ENCODE peak calls at places on chromosomes 5 and 9, in ten cellular contexts. One of them, this sample, is unnamed.
A peak's percentile ranks its signal among the peaks of the same experiment; 100 is the strongest.

GRCh38 chr9:112380771-112381181 is 868 bp downstream of the HSDL2 start:
- DNase-seq in neuronal stem cell: no peak
- DNase-seq in NT2/D1: no peak
- DNase-seq in GM12878: peak; percentile 34
- DNase-seq in HCT116: no peak
- DNase-seq in fibroblast of lung: peak; percentile 9
- DNase-seq in PC-3: peak; percentile 14
- DNase-seq in GM23248: peak; percentile 48
- DNase-seq in H9: no peak
- DNase-seq in colonic mucosa: no peak
- DNase-seq in this sample: peak; percentile 63

GRCh38 chr5:126975791-126976190 is 54.6 kb downstream of the MARCHF3 start:
- DNase-seq in neuronal stem cell: no peak
- DNase-seq in NT2/D1: no peak
- DNase-seq in GM12878: no peak
- DNase-seq in HCT116: no peak
- DNase-seq in fibroblast of lung: no peak
- DNase-seq in PC-3: no peak
- DNase-seq in GM23248: no peak
- DNase-seq in H9: no peak
- DNase-seq in colonic mucosa: no peak
- DNase-seq in this sample: no peak

GRCh38 chr9:116817762-116818161 is 130.7 kb downstream of the TRIM32 start:
- DNase-seq in neuronal stem cell: no peak
- DNase-seq in NT2/D1: no peak
- DNase-seq in GM12878: no peak
- DNase-seq in HCT116: no peak
- DNase-seq in fibroblast of lung: no peak
- DNase-seq in PC-3: no peak
- DNase-seq in GM23248: no peak
- DNase-seq in H9: no peak
- DNase-seq in colonic mucosa: no peak
- DNase-seq in this sample: no peak

GRCh38 chr9:94593459-94594345 is at the start of gene FBP2:
- DNase-seq in neuronal stem cell: no peak
- DNase-seq in NT2/D1: no peak
- DNase-seq in GM12878: no peak
- DNase-seq in HCT116: no peak
- DNase-seq in fibroblast of lung: no peak
- DNase-seq in PC-3: no peak
- DNase-seq in GM23248: peak; percentile 16
- DNase-seq in H9: no peak
- DNase-seq in colonic mucosa: no peak
- DNase-seq in this sample: no peak

GRCh38 chr5:146291421-146292074 is 47.1 kb upstream of the POU4F3 start:
- DNase-seq in neuronal stem cell: peak; percentile 62
- DNase-seq in NT2/D1: peak; percentile 38
- DNase-seq in GM12878: no peak
- DNase-seq in HCT116: peak; percentile 23
- DNase-seq in fibroblast of lung: peak; percentile 24
- DNase-seq in PC-3: peak; percentile 77
- DNase-seq in GM23248: peak; percentile 65
- DNase-seq in H9: no peak
- DNase-seq in colonic mucosa: no peak
- DNase-seq in this sample: peak; percentile 66

GRCh38 chr9:68981825-68982224 is 32.1 kb downstream of the PRKACG start:
- DNase-seq in neuronal stem cell: no peak
- DNase-seq in NT2/D1: no peak
- DNase-seq in GM12878: peak; percentile 83
- DNase-seq in HCT116: no peak
- DNase-seq in fibroblast of lung: no peak
- DNase-seq in PC-3: peak; percentile 7
- DNase-seq in GM23248: no peak
- DNase-seq in H9: no peak
- DNase-seq in colonic mucosa: peak; percentile 59
- DNase-seq in this sample: no peak

GRCh38 chr9:86410281-86410680 is 56.1 kb upstream of the TUT7 start:
- DNase-seq in neuronal stem cell: no peak
- DNase-seq in NT2/D1: peak; percentile 50
- DNase-seq in GM12878: no peak
- DNase-seq in HCT116: no peak
- DNase-seq in fibroblast of lung: no peak
- DNase-seq in PC-3: no peak
- DNase-seq in GM23248: no peak
- DNase-seq in H9: peak; percentile 50
- DNase-seq in colonic mucosa: no peak
- DNase-seq in this sample: no peak

GRCh38 chr9:14640967-14641366 is 52.3 kb downstream of the ZDHHC21 start:
- DNase-seq in neuronal stem cell: no peak
- DNase-seq in NT2/D1: no peak
- DNase-seq in GM12878: no peak
- DNase-seq in HCT116: no peak
- DNase-seq in fibroblast of lung: no peak
- DNase-seq in PC-3: no peak
- DNase-seq in GM23248: no peak
- DNase-seq in H9: no peak
- DNase-seq in colonic mucosa: no peak
- DNase-seq in this sample: no peak

DNA sequence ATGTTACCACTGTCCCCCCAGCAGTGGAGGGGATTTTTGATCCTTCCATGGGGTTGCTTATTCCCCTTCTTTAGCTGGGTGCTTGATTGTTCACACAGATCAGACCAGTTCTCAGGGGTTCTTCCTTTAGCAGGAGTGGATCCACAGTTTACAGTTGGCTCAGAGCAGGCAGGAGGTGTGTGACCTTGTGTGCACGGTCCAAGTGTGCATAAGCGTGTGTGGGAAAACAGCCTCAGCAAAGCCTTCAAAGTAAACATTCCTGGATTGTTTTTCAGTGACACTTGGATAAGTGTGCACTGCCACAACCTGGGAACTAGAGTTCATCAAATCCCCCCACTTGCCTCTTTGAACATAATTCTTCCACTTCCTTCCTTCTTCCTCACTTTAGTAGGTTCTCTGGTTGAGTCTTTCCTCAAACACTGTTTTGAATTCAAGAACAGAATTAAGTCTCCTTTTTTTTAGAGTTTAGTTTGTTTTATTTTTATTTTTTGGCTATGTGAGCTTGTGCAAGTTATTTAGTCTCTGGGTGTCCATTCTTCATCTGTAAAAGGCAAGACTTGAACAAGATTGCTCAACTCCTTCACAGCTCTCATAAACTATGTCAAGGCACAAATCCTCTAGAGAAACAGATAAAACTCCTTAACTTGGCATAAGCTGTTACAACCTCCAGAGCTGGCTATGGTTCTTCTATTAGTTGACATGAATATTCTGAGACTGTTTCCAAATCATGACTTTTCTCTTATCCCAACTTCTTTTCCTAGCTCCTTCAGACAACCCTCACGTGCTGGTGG is 78.0 kb downstream of the OSMR start:
- DNase-seq in neuronal stem cell: no peak
- DNase-seq in NT2/D1: no peak
- DNase-seq in GM12878: no peak
- DNase-seq in HCT116: no peak
- DNase-seq in fibroblast of lung: no peak
- DNase-seq in PC-3: no peak
- DNase-seq in GM23248: peak; percentile 33
- DNase-seq in H9: no peak
- DNase-seq in colonic mucosa: no peak
- DNase-seq in this sample: peak; percentile 70
- H3K9ac ChIP-seq in neuronal stem cell: no peak overlapping the region
- H3K9ac ChIP-seq in NT2/D1: no peak overlapping the region
- H3K9ac ChIP-seq in GM12878: no peak overlapping the region
- H3K9ac ChIP-seq in HCT116: no peak overlapping the region
- H3K9ac ChIP-seq in fibroblast of lung: no peak overlapping the region
- H3K9ac ChIP-seq in PC-3: no peak overlapping the region
- H3K9ac ChIP-seq in GM23248: no peak overlapping the region
- H3K9ac ChIP-seq in H9: no peak overlapping the region
- H3K9ac ChIP-seq in colonic mucosa: no peak overlapping the region
- H3K9ac ChIP-seq in this sample: peak overlapping the region; percentile 80

GRCh38 chr9:110426052-110426709 is 88.5 kb upstream of the TXNDC8 start:
- DNase-seq in neuronal stem cell: no peak
- DNase-seq in NT2/D1: no peak
- DNase-seq in GM12878: no peak
- DNase-seq in HCT116: no peak
- DNase-seq in fibroblast of lung: peak; percentile 40
- DNase-seq in PC-3: peak; percentile 35
- DNase-seq in GM23248: peak; percentile 53
- DNase-seq in H9: no peak
- DNase-seq in colonic mucosa: no peak
- DNase-seq in this sample: peak; percentile 47
- H3K9ac ChIP-seq in neuronal stem cell: no peak overlapping the region
- H3K9ac ChIP-seq in NT2/D1: no peak overlapping the region
- H3K9ac ChIP-seq in GM12878: no peak overlapping the region
- H3K9ac ChIP-seq in HCT116: no peak overlapping the region
- H3K9ac ChIP-seq in fibroblast of lung: no peak overlapping the region
- H3K9ac ChIP-seq in PC-3: no peak overlapping the region
- H3K9ac ChIP-seq in GM23248: no peak overlapping the region
- H3K9ac ChIP-seq in H9: no peak overlapping the region
- H3K9ac ChIP-seq in colonic mucosa: no peak overlapping the region
- H3K9ac ChIP-seq in this sample: no peak overlapping the region

GRCh38 chr9:133527444-133527920 is 2.7 kb upstream of the MYMK start:
- DNase-seq in neuronal stem cell: no peak
- DNase-seq in NT2/D1: no peak
- DNase-seq in GM12878: no peak
- DNase-seq in HCT116: no peak
- DNase-seq in fibroblast of lung: peak; percentile 13
- DNase-seq in PC-3: no peak
- DNase-seq in GM23248: no peak
- DNase-seq in H9: no peak
- DNase-seq in colonic mucosa: no peak
- DNase-seq in this sample: no peak

GRCh38 chr9:133528001-133528886 is 3.5 kb upstream of the MYMK start:
- DNase-seq in neuronal stem cell: no peak
- DNase-seq in NT2/D1: no peak
- DNase-seq in GM12878: no peak
- DNase-seq in HCT116: no peak
- DNase-seq in fibroblast of lung: no peak
- DNase-seq in PC-3: no peak
- DNase-seq in GM23248: no peak
- DNase-seq in H9: no peak
- DNase-seq in colonic mucosa: no peak
- DNase-seq in this sample: no peak

GRCh38 chr9:133525677-133526076 is 918 bp upstream of the MYMK start:
- DNase-seq in neuronal stem cell: no peak
- DNase-seq in NT2/D1: no peak
- DNase-seq in GM12878: no peak
- DNase-seq in HCT116: no peak
- DNase-seq in fibroblast of lung: no peak
- DNase-seq in PC-3: no peak
- DNase-seq in GM23248: no peak
- DNase-seq in H9: no peak
- DNase-seq in colonic mucosa: no peak
- DNase-seq in this sample: no peak

GRCh38 chr9:133528887-133529262 is 4.1 kb upstream of the MYMK start:
- DNase-seq in neuronal stem cell: no peak
- DNase-seq in NT2/D1: no peak
- DNase-seq in GM12878: no peak
- DNase-seq in HCT116: no peak
- DNase-seq in fibroblast of lung: no peak
- DNase-seq in PC-3: no peak
- DNase-seq in GM23248: no peak
- DNase-seq in H9: no peak
- DNase-seq in colonic mucosa: no peak
- DNase-seq in this sample: no peak

DNA sequence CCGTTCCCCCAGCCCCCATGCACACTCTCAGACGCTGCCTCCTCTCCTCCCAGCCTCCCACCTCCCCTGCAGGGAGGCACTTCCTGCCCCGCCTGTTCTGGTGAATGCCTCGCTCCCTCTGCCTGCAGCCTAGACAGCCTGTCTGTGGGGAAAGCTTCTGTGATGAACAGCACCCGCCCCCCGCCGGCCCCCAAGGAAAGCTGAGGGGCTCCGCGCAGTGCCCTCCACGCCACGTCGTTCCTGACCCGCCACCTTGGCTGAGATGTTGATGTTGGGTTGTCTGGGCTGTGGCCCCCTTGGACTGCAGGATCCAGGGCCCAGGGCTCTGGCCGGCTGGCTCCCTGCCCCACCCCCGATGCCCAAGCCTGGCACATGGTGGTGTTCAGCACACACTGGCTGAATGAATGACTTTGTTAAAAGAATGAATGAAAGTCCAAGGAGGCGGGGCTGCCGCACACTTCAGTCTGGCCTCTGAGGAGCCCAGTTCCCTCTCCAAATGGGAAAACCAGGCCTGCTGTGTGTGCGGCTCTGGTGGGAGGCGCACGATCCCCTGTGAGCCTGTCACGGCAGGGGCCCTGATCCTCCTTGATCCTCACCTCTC is 2.1 kb upstream of the MYMK start:
- DNase-seq in neuronal stem cell: no peak
- DNase-seq in NT2/D1: peak; percentile 59
- DNase-seq in GM12878: no peak
- DNase-seq in HCT116: no peak
- DNase-seq in fibroblast of lung: no peak
- DNase-seq in PC-3: no peak
- DNase-seq in GM23248: no peak
- DNase-seq in H9: peak; percentile 74
- DNase-seq in colonic mucosa: no peak
- DNase-seq in this sample: no peak
- H3K9ac ChIP-seq in neuronal stem cell: no peak overlapping the region
- H3K9ac ChIP-seq in NT2/D1: peak overlapping the region; percentile 50
- H3K9ac ChIP-seq in GM12878: no peak overlapping the region
- H3K9ac ChIP-seq in HCT116: no peak overlapping the region
- H3K9ac ChIP-seq in fibroblast of lung: no peak overlapping the region
- H3K9ac ChIP-seq in PC-3: no peak overlapping the region
- H3K9ac ChIP-seq in GM23248: no peak overlapping the region
- H3K9ac ChIP-seq in H9: no peak overlapping the region
- H3K9ac ChIP-seq in colonic mucosa: no peak overlapping the region
- H3K9ac ChIP-seq in this sample: no peak overlapping the region

GRCh38 chr5:107674655-107675054 is 3.9 kb upstream of the EFNA5 start:
- DNase-seq in neuronal stem cell: no peak
- DNase-seq in NT2/D1: no peak
- DNase-seq in GM12878: no peak
- DNase-seq in HCT116: no peak
- DNase-seq in fibroblast of lung: no peak
- DNase-seq in PC-3: peak; percentile 76
- DNase-seq in GM23248: peak; percentile 5
- DNase-seq in H9: no peak
- DNase-seq in colonic mucosa: no peak
- DNase-seq in this sample: peak; percentile 63

GRCh38 chr5:107672212-107673105 is 1.7 kb upstream of the EFNA5 start:
- DNase-seq in neuronal stem cell: peak; percentile 93
- DNase-seq in NT2/D1: peak; percentile 90
- DNase-seq in GM12878: no peak
- DNase-seq in HCT116: peak; percentile 88
- DNase-seq in fibroblast of lung: peak; percentile 98
- DNase-seq in PC-3: peak; percentile 96
- DNase-seq in GM23248: peak; percentile 65
- DNase-seq in H9: peak; percentile 98
- DNase-seq in colonic mucosa: peak; percentile 86
- DNase-seq in this sample: peak; percentile 97

GRCh38 chr5:107673106-107673367 is 2.3 kb upstream of the EFNA5 start:
- DNase-seq in neuronal stem cell: no peak
- DNase-seq in NT2/D1: no peak
- DNase-seq in GM12878: no peak
- DNase-seq in HCT116: no peak
- DNase-seq in fibroblast of lung: no peak
- DNase-seq in PC-3: no peak
- DNase-seq in GM23248: peak; percentile 38
- DNase-seq in H9: no peak
- DNase-seq in colonic mucosa: no peak
- DNase-seq in this sample: no peak

GRCh38 chr5:107675201-107675600 is 4.5 kb upstream of the EFNA5 start:
- DNase-seq in neuronal stem cell: no peak
- DNase-seq in NT2/D1: no peak
- DNase-seq in GM12878: no peak
- DNase-seq in HCT116: no peak
- DNase-seq in fibroblast of lung: no peak
- DNase-seq in PC-3: no peak
- DNase-seq in GM23248: no peak
- DNase-seq in H9: no peak
- DNase-seq in colonic mucosa: no peak
- DNase-seq in this sample: no peak

DNA sequence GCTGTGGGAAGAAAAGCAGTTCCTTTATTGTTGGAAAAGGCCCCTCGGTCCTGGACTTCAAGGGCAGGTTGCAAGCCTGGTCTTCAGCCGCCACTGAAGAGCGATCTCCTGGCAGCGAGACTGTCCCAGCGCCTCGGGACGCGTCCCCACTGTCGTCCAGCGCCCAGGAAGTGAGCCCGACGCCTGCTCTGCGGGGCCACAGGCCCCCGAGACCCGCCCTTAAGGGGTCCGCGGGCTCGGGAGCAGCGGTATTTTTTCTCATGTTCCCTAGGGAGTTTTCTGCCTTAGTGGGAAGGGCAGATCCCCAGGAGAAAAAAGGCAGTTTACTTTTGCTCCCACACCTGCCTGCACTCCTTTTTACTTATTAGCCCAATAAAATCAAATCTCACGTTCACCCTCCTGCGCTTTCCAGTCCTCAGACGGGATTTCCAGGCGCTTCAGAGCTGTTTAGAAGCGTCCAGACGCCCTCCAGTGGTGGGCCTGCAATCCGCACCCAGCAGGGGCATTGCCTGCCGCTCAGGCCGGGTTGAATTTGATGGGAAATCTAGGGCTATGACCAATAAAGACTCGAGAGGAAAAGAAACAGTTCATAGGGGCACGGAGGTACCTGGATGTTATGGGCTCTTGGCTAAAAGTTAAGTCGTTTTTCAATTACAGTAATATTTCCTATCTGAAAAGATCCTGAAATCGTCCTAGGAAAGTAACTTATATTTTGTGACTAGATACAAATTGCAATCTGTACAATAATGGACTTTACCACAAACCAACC is 2.8 kb upstream of the EFNA5 start:
- DNase-seq in neuronal stem cell: peak; percentile 82
- DNase-seq in NT2/D1: no peak
- DNase-seq in GM12878: peak; percentile 59
- DNase-seq in HCT116: peak; percentile 86
- DNase-seq in fibroblast of lung: peak; percentile 81
- DNase-seq in PC-3: peak; percentile 98
- DNase-seq in GM23248: peak; percentile 94
- DNase-seq in H9: peak; percentile 91
- DNase-seq in colonic mucosa: peak; percentile 94
- DNase-seq in this sample: peak; percentile 98
- H3K9ac ChIP-seq in neuronal stem cell: no peak overlapping the region
- H3K9ac ChIP-seq in NT2/D1: peak overlapping the region; percentile 74
- H3K9ac ChIP-seq in GM12878: peak overlapping the region; percentile 57
- H3K9ac ChIP-seq in HCT116: peak overlapping the region; percentile 45
- H3K9ac ChIP-seq in fibroblast of lung: no peak overlapping the region
- H3K9ac ChIP-seq in PC-3: peak overlapping the region; percentile 83
- H3K9ac ChIP-seq in GM23248: peak overlapping the region; percentile 22
- H3K9ac ChIP-seq in H9: peak overlapping the region; percentile 46
- H3K9ac ChIP-seq in colonic mucosa: peak overlapping the region; percentile 52
- H3K9ac ChIP-seq in this sample: peak overlapping the region; percentile 91